ENCODE peak calls at places on chromosome 14, in five cellular contexts. Y, B, I, N and Q are unnamed samples.

GRCh38 chr14:90398315-90398811 is 1.5 kb downstream of the CALM1 start:
- DNase-seq in Y (peak), B (no peak), I (no peak), N (no peak), Q (peak)

GRCh38 chr14:105281354-105282097 is 19.3 kb downstream of the BRF1 start:
- DNase-seq in Y (peak), B (no peak), I (peak), N (peak), Q (no peak)

GRCh38 chr14:58964598-58964928 is 223.9 kb upstream of the DAAM1 start:
- DNase-seq in Y (no peak), B (no peak), I (no peak), N (no peak), Q (no peak)

GRCh38 chr14:50310445-50310844 is 1.6 kb downstream of the L2HGDH start:
- DNase-seq in Y (no peak), B (no peak), I (no peak), N (no peak), Q (no peak)

GRCh38 chr14:61472025-61472672 is 150.8 kb downstream of the PRKCH start:
- DNase-seq in Y (no peak), B (no peak), I (peak), N (peak), Q (peak)

GRCh38 chr14:99213101-99213500 is 58.9 kb downstream of the BCL11B start:
- DNase-seq in Y (no peak), B (no peak), I (no peak), N (no peak), Q (no peak)

GRCh38 chr14:76195003-76195402 is 43.3 kb downstream of the GPATCH2L start:
- DNase-seq in Y (no peak), B (no peak), I (no peak), N (no peak), Q (no peak)

GRCh38 chr14:104632781-104633180 is 28.2 kb upstream of the TMEM179 start:
- DNase-seq in Y (no peak), B (no peak), I (no peak), N (no peak), Q (no peak)

GRCh38 chr14:104105822-104106470 is 20.4 kb downstream of the ASPG start:
- DNase-seq in Y (no peak), B (peak), I (no peak), N (no peak), Q (no peak)

GRCh38 chr14:32724864-32725550 is 213.7 kb upstream of the NPAS3 start:
- DNase-seq in Y (peak), B (no peak), I (peak), N (peak), Q (peak)

GRCh38 chr14:96852823-96853422 is 55.7 kb downstream of the VRK1 start:
- DNase-seq in Y (peak), B (no peak), I (peak), N (peak), Q (peak)

GRCh38 chr14:21868442-21869046 is 194.9 kb upstream of the OR4E1 start:
- DNase-seq in Y (peak), B (peak), I (peak), N (no peak), Q (peak)

GRCh38 chr14:61537567-61538463 is 157.5 kb upstream of the HIF1A start:
- DNase-seq in Y (no peak), B (no peak), I (peak), N (peak), Q (peak)

GRCh38 chr14:101335061-101335661 is 226.1 kb upstream of the DIO3 start:
- DNase-seq in Y (no peak), B (no peak), I (no peak), N (no peak), Q (no peak)

GRCh38 chr14:47626151-47627035 is 49.0 kb downstream of the MDGA2 start:
- DNase-seq in Y (no peak), B (no peak), I (no peak), N (no peak), Q (no peak)

GRCh38 chr14:60652674-60653387 is 3.6 kb upstream of the SIX1 start:
- DNase-seq in Y (no peak), B (no peak), I (peak), N (no peak), Q (no peak)

GRCh38 chr14:102870994-102871831 is 51.2 kb upstream of the AMN start:
- DNase-seq in Y (no peak), B (no peak), I (no peak), N (no peak), Q (no peak)

GRCh38 chr14:99350751-99351150 is 78.8 kb upstream of the BCL11B start:
- DNase-seq in Y (no peak), B (no peak), I (no peak), N (no peak), Q (no peak)

GRCh38 chr14:102873131-102873530 is 49.3 kb upstream of the AMN start:
- DNase-seq in Y (no peak), B (no peak), I (no peak), N (no peak), Q (no peak)

GRCh38 chr14:57168138-57168695 is 100.5 kb downstream of the EXOC5 start:
- DNase-seq in Y (no peak), B (no peak), I (no peak), N (no peak), Q (no peak)

GRCh38 chr14:75147423-75148071 is 20.7 kb upstream of the NEK9 start:
- DNase-seq in Y (peak), B (peak), I (peak), N (peak), Q (peak)

GRCh38 chr14:21852061-21852664 is 178.5 kb upstream of the OR4E1 start:
- DNase-seq in Y (peak), B (peak), I (peak), N (no peak), Q (peak)

GRCh38 chr14:77088219-77088618 is 9.8 kb upstream of the CIPC start:
- DNase-seq in Y (no peak), B (no peak), I (no peak), N (no peak), Q (no peak)

GRCh38 chr14:75672588-75673192 is 11.6 kb downstream of the TTLL5 start:
- DNase-seq in Y (no peak), B (no peak), I (no peak), N (no peak), Q (no peak)

GRCh38 chr14:30053103-30053502 is 125.5 kb upstream of the PRKD1 start:
- DNase-seq in Y (peak), B (no peak), I (no peak), N (no peak), Q (no peak)